ENCODE peak calls at places on chromosomes 5 and 9, in eight cellular contexts. One of them, this sample, is unnamed.
A peak's percentile ranks its signal among the peaks of the same experiment; 100 is the strongest.

GRCh38 chr9:134569626-134570025 is 72.0 kb upstream of the COL5A1 start:
- DNase-seq in GM23248: no peak
- DNase-seq in NAMALWA: no peak
- DNase-seq in body of pancreas: peak; percentile 2
- DNase-seq in ELR: no peak
- DNase-seq in lung: no peak
- DNase-seq in dermis blood vessel endothelial cell: no peak
- DNase-seq in skeletal muscle cell: no peak
- DNase-seq in this sample: no peak

GRCh38 chr9:3850083-3850482 is 324.3 kb upstream of the RFX3 start:
- DNase-seq in GM23248: no peak
- DNase-seq in NAMALWA: peak; percentile 15
- DNase-seq in body of pancreas: no peak
- DNase-seq in ELR: no peak
- DNase-seq in lung: no peak
- DNase-seq in dermis blood vessel endothelial cell: no peak
- DNase-seq in skeletal muscle cell: no peak
- DNase-seq in this sample: no peak

GRCh38 chr5:134398609-134399155 is 13.0 kb downstream of the CDKN2AIPNL start:
- DNase-seq in GM23248: no peak
- DNase-seq in NAMALWA: no peak
- DNase-seq in body of pancreas: peak; percentile 53
- DNase-seq in ELR: no peak
- DNase-seq in lung: no peak
- DNase-seq in dermis blood vessel endothelial cell: no peak
- DNase-seq in skeletal muscle cell: no peak
- DNase-seq in this sample: no peak

GRCh38 chr5:1723957-1724821 is 75.4 kb downstream of the MRPL36 start:
- DNase-seq in GM23248: no peak
- DNase-seq in NAMALWA: no peak
- DNase-seq in body of pancreas: no peak
- DNase-seq in ELR: no peak
- DNase-seq in lung: no peak
- DNase-seq in dermis blood vessel endothelial cell: no peak
- DNase-seq in skeletal muscle cell: no peak
- DNase-seq in this sample: no peak

GRCh38 chr9:18747590-18747989 is 273.6 kb downstream of the ADAMTSL1 start:
- DNase-seq in GM23248: peak; percentile 5
- DNase-seq in NAMALWA: no peak
- DNase-seq in body of pancreas: no peak
- DNase-seq in ELR: no peak
- DNase-seq in lung: no peak
- DNase-seq in dermis blood vessel endothelial cell: no peak
- DNase-seq in skeletal muscle cell: no peak
- DNase-seq in this sample: no peak

GRCh38 chr5:54247226-54247625 is 63.1 kb downstream of the ARL15 start:
- DNase-seq in GM23248: no peak
- DNase-seq in NAMALWA: no peak
- DNase-seq in body of pancreas: no peak
- DNase-seq in ELR: no peak
- DNase-seq in lung: no peak
- DNase-seq in dermis blood vessel endothelial cell: no peak
- DNase-seq in skeletal muscle cell: no peak
- DNase-seq in this sample: peak; percentile 57

GRCh38 chr9:125681086-125681622 is 25.9 kb downstream of the MAPKAP1 start:
- DNase-seq in GM23248: no peak
- DNase-seq in NAMALWA: no peak
- DNase-seq in body of pancreas: no peak
- DNase-seq in ELR: no peak
- DNase-seq in lung: no peak
- DNase-seq in dermis blood vessel endothelial cell: no peak
- DNase-seq in skeletal muscle cell: no peak
- DNase-seq in this sample: no peak

GRCh38 chr5:163565931-163566608 is 60.7 kb downstream of the MAT2B start:
- DNase-seq in GM23248: peak; percentile 55
- DNase-seq in NAMALWA: no peak
- DNase-seq in body of pancreas: peak; percentile 21
- DNase-seq in ELR: peak; percentile 45
- DNase-seq in lung: no peak
- DNase-seq in dermis blood vessel endothelial cell: peak; percentile 52
- DNase-seq in skeletal muscle cell: no peak
- DNase-seq in this sample: no peak

GRCh38 chr5:88480766-88481499 is 212.3 kb upstream of the TMEM161B start:
- DNase-seq in GM23248: peak; percentile 15
- DNase-seq in NAMALWA: no peak
- DNase-seq in body of pancreas: no peak
- DNase-seq in ELR: no peak
- DNase-seq in lung: no peak
- DNase-seq in dermis blood vessel endothelial cell: no peak
- DNase-seq in skeletal muscle cell: no peak
- DNase-seq in this sample: no peak

GRCh38 chr5:150766265-150766664 is 7.4 kb upstream of the DCTN4 start:
- DNase-seq in GM23248: no peak
- DNase-seq in NAMALWA: no peak
- DNase-seq in body of pancreas: no peak
- DNase-seq in ELR: no peak
- DNase-seq in lung: no peak
- DNase-seq in dermis blood vessel endothelial cell: no peak
- DNase-seq in skeletal muscle cell: no peak
- DNase-seq in this sample: no peak

GRCh38 chr9:89924611-89925010 is 319.8 kb downstream of the GADD45G start:
- DNase-seq in GM23248: no peak
- DNase-seq in NAMALWA: no peak
- DNase-seq in body of pancreas: no peak
- DNase-seq in ELR: no peak
- DNase-seq in lung: no peak
- DNase-seq in dermis blood vessel endothelial cell: no peak
- DNase-seq in skeletal muscle cell: no peak
- DNase-seq in this sample: no peak

GRCh38 chr9:93187047-93187446 is 3.1 kb downstream of the WNK2 start:
- DNase-seq in GM23248: no peak
- DNase-seq in NAMALWA: no peak
- DNase-seq in body of pancreas: peak; percentile 36
- DNase-seq in ELR: no peak
- DNase-seq in lung: no peak
- DNase-seq in dermis blood vessel endothelial cell: no peak
- DNase-seq in skeletal muscle cell: no peak
- DNase-seq in this sample: no peak

GRCh38 chr5:153223376-153223775 is 267.1 kb upstream of the GRIA1 start:
- DNase-seq in GM23248: peak; percentile 4
- DNase-seq in NAMALWA: no peak
- DNase-seq in body of pancreas: no peak
- DNase-seq in ELR: peak; percentile 31
- DNase-seq in lung: no peak
- DNase-seq in dermis blood vessel endothelial cell: no peak
- DNase-seq in skeletal muscle cell: no peak
- DNase-seq in this sample: no peak

GRCh38 chr5:110790673-110791072 is 51.9 kb downstream of the SLC25A46 start:
- DNase-seq in GM23248: peak; percentile 59
- DNase-seq in NAMALWA: peak; percentile 28
- DNase-seq in body of pancreas: no peak
- DNase-seq in ELR: peak; percentile 62
- DNase-seq in lung: no peak
- DNase-seq in dermis blood vessel endothelial cell: peak; percentile 4
- DNase-seq in skeletal muscle cell: peak; percentile 38
- DNase-seq in this sample: no peak

GRCh38 chr9:2634818-2635217 is 13.2 kb downstream of the VLDLR start:
- DNase-seq in GM23248: no peak
- DNase-seq in NAMALWA: no peak
- DNase-seq in body of pancreas: no peak
- DNase-seq in ELR: no peak
- DNase-seq in lung: no peak
- DNase-seq in dermis blood vessel endothelial cell: no peak
- DNase-seq in skeletal muscle cell: no peak
- DNase-seq in this sample: no peak

GRCh38 chr5:107572800-107573368 is 97.9 kb downstream of the EFNA5 start:
- DNase-seq in GM23248: no peak
- DNase-seq in NAMALWA: no peak
- DNase-seq in body of pancreas: no peak
- DNase-seq in ELR: no peak
- DNase-seq in lung: no peak
- DNase-seq in dermis blood vessel endothelial cell: no peak
- DNase-seq in skeletal muscle cell: no peak
- DNase-seq in this sample: no peak

GRCh38 chr9:115633099-115633498 is 515.1 kb upstream of the TNC start:
- DNase-seq in GM23248: peak; percentile 79
- DNase-seq in NAMALWA: no peak
- DNase-seq in body of pancreas: no peak
- DNase-seq in ELR: no peak
- DNase-seq in lung: no peak
- DNase-seq in dermis blood vessel endothelial cell: no peak
- DNase-seq in skeletal muscle cell: no peak
- DNase-seq in this sample: no peak

GRCh38 chr9:99515874-99516656 is 294.0 kb downstream of the SEC61B start:
- DNase-seq in GM23248: no peak
- DNase-seq in NAMALWA: no peak
- DNase-seq in body of pancreas: no peak
- DNase-seq in ELR: no peak
- DNase-seq in lung: no peak
- DNase-seq in dermis blood vessel endothelial cell: no peak
- DNase-seq in skeletal muscle cell: no peak
- DNase-seq in this sample: no peak

GRCh38 chr9:69168709-69169217 is 5.3 kb upstream of the TJP2 start:
- DNase-seq in GM23248: peak; percentile 61
- DNase-seq in NAMALWA: no peak
- DNase-seq in body of pancreas: no peak
- DNase-seq in ELR: peak; percentile 70
- DNase-seq in lung: no peak
- DNase-seq in dermis blood vessel endothelial cell: no peak
- DNase-seq in skeletal muscle cell: no peak
- DNase-seq in this sample: no peak

GRCh38 chr5:98096155-98096554 is 677.3 kb upstream of the RGMB start:
- DNase-seq in GM23248: peak; percentile 79
- DNase-seq in NAMALWA: no peak
- DNase-seq in body of pancreas: no peak
- DNase-seq in ELR: peak; percentile 82
- DNase-seq in lung: no peak
- DNase-seq in dermis blood vessel endothelial cell: no peak
- DNase-seq in skeletal muscle cell: peak; percentile 60
- DNase-seq in this sample: no peak

This sample was measured in dermis microvascular lymphatic vessel endothelial cell.